ENCODE peak calls at places on chromosome 15, in four cellular contexts. D is HFFc6, W is DMS153, P is AG04450. L is an unnamed sample.

GRCh38 chr15:77592768-77593167 is 39.9 kb downstream of the LINGO1 start:
- DNase-seq in D (no peak), W (no peak), P (no peak), L (no peak)

GRCh38 chr15:47339800-47340575 is 377.3 kb upstream of the SEMA6D start:
- DNase-seq in D (no peak), W (no peak), P (no peak), L (no peak)

GRCh38 chr15:52113708-52114107 is 1.1 kb upstream of the BCL2L10 start:
- DNase-seq in D (no peak), W (no peak), P (no peak), L (no peak)

GRCh38 chr15:52567886-52568568 is 803 bp downstream of the ARPP19 start:
- DNase-seq in D (no peak), W (no peak), P (no peak), L (no peak)

GRCh38 chr15:99507732-99508571 is 57.8 kb upstream of the MEF2A start:
- DNase-seq in D (no peak), W (no peak), P (no peak), L (no peak)

GRCh38 chr15:77144028-77144427 is 73.1 kb upstream of the TSPAN3 start:
- DNase-seq in D (peak), W (no peak), P (no peak), L (no peak)

GRCh38 chr15:73293773-73294172 is 75.0 kb downstream of the HCN4 start:
- DNase-seq in D (no peak), W (no peak), P (no peak), L (no peak)

GRCh38 chr15:22979699-22980188 is 424 bp downstream of the CYFIP1 start:
- DNase-seq in D (no peak), W (no peak), P (no peak), L (no peak)

L was measured in NCI-H2107.